ENCODE peak calls at places on chromosomes 2 and 18, in nine cellular contexts. U is vagina, L is transverse colon, R is Calu3, Q is mesothelial cell of epicardium, H is GM23338, N is GM12865, M is heart right ventricle, X is IMR-90. D is an unnamed sample.

GRCh38 chr18:9838144-9838877 is 47.5 kb upstream of the TXNDC2 start:
- DNase-seq in U (no peak), L (no peak), R (peak), Q (no peak), H (peak), N (no peak), M (peak), X (no peak), D (no peak)

GRCh38 chr2:161122772-161123530 is 37.3 kb upstream of the TANK start:
- DNase-seq in U (no peak), L (peak), R (peak), Q (no peak), H (peak), N (peak), M (peak), X (peak), D (no peak)

GRCh38 chr2:209147981-209148380 is 275.9 kb upstream of the MAP2 start:
- DNase-seq in U (no peak), L (no peak), R (no peak), Q (no peak), H (no peak), N (no peak), M (no peak), X (no peak), D (no peak)

GRCh38 chr2:232309592-232309991 is 69.0 kb upstream of the ALPP start:
- DNase-seq in U (no peak), L (no peak), R (no peak), Q (no peak), H (no peak), N (no peak), M (no peak), X (no peak), D (no peak)

GRCh38 chr18:39845673-39846072 is 2109.4 kb upstream of the PIK3C3 start:
- DNase-seq in U (no peak), L (no peak), R (no peak), Q (no peak), H (no peak), N (no peak), M (no peak), X (no peak), D (no peak)

GRCh38 chr2:27445615-27446014 is 3.4 kb downstream of the KRTCAP3 start:
- DNase-seq in U (no peak), L (peak), R (no peak), Q (no peak), H (no peak), N (no peak), M (no peak), X (no peak), D (no peak)

GRCh38 chr2:96025107-96025492 is 9.6 kb downstream of the GPAT2 start:
- DNase-seq in U (no peak), L (no peak), R (no peak), Q (no peak), H (no peak), N (no peak), M (no peak), X (no peak), D (no peak)

GRCh38 chr2:163692081-163692480 is 43.7 kb downstream of the FIGN start:
- DNase-seq in U (no peak), L (no peak), R (no peak), Q (no peak), H (no peak), N (no peak), M (no peak), X (no peak), D (no peak)

GRCh38 chr2:186486651-186487647 is 889 bp downstream of the ZC3H15 start:
- DNase-seq in U (no peak), L (no peak), R (no peak), Q (no peak), H (no peak), N (peak), M (no peak), X (peak), D (no peak)

DNA sequence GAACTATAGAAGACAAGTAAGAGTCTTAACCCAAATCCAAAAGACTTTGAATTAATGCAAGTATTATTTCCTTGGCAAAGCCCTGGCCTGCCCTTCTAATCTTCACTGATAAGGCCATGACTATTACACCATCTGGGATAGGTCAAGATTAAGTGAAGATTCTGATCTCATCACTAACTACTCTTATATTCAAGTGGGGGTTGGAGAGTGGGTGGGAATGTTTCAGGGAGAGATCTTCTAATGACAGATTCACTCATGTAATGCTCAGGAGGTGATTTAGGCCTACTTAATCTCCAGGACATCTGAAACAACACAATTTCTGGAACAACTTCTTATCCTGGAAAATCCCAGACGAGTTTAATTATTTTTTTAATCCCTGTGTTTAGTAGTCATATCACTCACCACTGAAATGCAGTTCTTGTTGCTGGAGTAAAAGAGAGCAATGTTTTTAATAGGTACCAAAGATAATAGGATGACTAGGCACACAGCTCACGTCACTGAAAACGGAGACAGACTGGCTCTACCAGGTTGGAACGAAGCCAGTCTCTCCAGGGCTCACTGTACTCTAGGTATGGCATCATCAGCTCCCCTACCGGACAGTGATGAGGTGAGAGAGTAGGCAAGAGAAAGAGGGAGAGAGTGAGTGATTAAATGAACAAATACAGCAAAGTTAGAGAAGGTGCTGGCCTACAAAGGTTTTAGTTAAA is 133.1 kb downstream of the NCKAP5 start:
- DNase-seq in U (no peak), L (no peak), R (peak), Q (no peak), H (no peak), N (no peak), M (peak), X (peak), D (no peak)
- TF ChIP-seq CTCF in U (no peak), L (no peak), R (no peak), Q (no peak), H (no peak), N (no peak), M (no peak), X (no peak), D (no peak)

DNA sequence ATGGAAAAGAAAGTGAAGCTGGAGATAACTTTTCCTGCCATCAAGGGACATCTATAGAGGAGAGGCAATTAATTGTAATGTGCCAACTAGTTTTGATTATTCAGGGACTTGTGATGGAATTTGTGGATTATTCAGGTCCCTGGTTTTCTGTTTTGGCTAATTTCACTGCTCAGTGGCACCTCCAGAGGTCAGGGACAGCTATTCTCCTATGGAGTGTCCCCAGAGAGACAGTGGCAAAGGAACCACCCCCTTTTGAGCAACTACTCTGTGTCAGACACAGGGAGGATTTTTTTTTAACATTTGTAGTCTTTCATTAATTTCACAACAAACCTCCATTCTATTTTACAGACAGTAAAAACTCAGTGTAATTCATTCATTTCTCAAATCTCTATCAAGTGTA is 206.0 kb upstream of the SPRED2 start:
- DNase-seq in U (no peak), L (no peak), R (peak), Q (no peak), H (peak), N (no peak), M (no peak), X (no peak), D (no peak)
- TF ChIP-seq CTCF in U (no peak), L (no peak), R (peak), Q (no peak), H (peak), N (no peak), M (no peak), X (no peak), D (no peak)

GRCh38 chr2:222436040-222436413 is 11.7 kb downstream of the SGPP2 start:
- DNase-seq in U (no peak), L (no peak), R (no peak), Q (no peak), H (peak), N (no peak), M (no peak), X (no peak), D (no peak)
- TF ChIP-seq CTCF in U (no peak), L (no peak), R (no peak), Q (no peak), H (peak), N (no peak), M (no peak), X (no peak), D (no peak)

DNA sequence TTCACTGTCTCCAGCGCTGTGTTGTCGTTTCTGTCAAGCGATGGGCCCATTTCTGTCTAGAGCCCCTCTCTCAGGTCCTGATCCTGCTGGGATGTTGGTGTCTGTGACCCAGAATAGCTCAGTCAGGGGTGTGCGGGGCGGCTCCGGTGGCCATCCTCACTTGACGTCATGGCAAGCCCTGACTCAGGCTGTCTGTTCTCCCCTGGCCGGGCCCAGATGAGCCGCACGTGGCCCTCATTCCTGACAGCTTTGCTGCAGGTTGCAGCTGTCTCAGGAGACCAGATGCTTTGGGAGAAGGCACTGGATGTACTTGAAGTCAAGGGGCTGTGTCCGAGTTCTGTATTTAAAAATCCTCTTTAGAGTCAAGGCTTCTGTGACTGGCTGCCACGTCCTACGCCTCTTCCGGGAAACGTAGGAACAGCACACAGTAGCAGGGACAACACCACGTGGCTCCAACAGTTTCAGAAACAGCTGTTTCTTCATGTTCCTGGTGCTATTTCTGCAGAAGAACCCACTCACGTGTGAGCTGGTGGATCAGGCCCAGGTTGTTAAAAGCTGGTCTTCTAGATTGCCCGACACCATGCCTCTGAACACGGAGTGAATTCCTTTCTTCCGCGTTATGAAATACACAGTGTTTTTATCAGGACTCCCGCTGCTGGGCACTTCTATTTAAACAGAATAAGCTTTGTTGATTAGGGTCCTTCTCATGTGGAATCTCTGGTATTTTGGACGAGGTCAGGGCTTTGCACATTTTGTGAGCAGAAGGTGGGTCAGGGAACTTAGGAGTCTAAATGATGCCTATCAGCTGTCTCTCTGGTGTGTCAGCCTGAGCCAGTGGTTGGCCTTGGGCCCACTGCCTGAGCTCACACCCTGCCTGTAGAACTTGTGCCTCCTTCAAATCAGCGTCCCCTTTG is 28.3 kb upstream of the NTSR2 start:
- DNase-seq in U (peak), L (peak), R (no peak), Q (no peak), H (no peak), N (no peak), M (peak), X (peak), D (no peak)
- TF ChIP-seq CTCF in U (no peak), L (no peak), R (no peak), Q (no peak), H (no peak), N (no peak), M (no peak), X (no peak), D (no peak)

GRCh38 chr18:63848159-63848558 is 39.3 kb upstream of the SERPINB2 start:
- DNase-seq in U (no peak), L (no peak), R (peak), Q (no peak), H (peak), N (peak), M (no peak), X (peak), D (no peak)
- TF ChIP-seq CTCF in U (peak), L (peak), R (peak), Q (peak), H (peak), N (peak), M (no peak), X (peak), D (no peak)